ENCODE peak calls at places on chromosomes 12 and 14, in five cellular contexts. One of them, this sample, is unnamed.

GRCh38 chr12:24198070-24198469 is 248.6 kb upstream of the SOX5 start:
- DNase-seq in NCI-H345: no peak
- DNase-seq in left ventricle myocardium inferior: no peak
- DNase-seq in fibroblast of the conjunctiva: no peak
- DNase-seq in HT-29: no peak
- DNase-seq in this sample: no peak

GRCh38 chr12:15534322-15534721 is 212.0 kb downstream of the PTPRO start:
- DNase-seq in HT-29: no peak
- DNase-seq in NCI-H345: no peak
- DNase-seq in fibroblast of the conjunctiva: no peak
- DNase-seq in left ventricle myocardium inferior: no peak
- DNase-seq in this sample: no peak

GRCh38 chr12:12612403-12612802 is 727 bp downstream of the CREBL2 start:
- DNase-seq in fibroblast of the conjunctiva: no peak
- DNase-seq in HT-29: peak; percentile 38
- DNase-seq in left ventricle myocardium inferior: no peak
- DNase-seq in NCI-H345: peak; percentile 20
- DNase-seq in this sample: no peak

GRCh38 chr12:116594325-116595038 is 35.3 kb downstream of the MAP1LC3B2 start:
- DNase-seq in HT-29: no peak
- DNase-seq in NCI-H345: no peak
- DNase-seq in left ventricle myocardium inferior: peak; percentile 49
- DNase-seq in fibroblast of the conjunctiva: no peak
- DNase-seq in this sample: no peak

GRCh38 chr12:55955800-55956508 is 9.9 kb downstream of the PMEL start:
- DNase-seq in fibroblast of the conjunctiva: no peak
- DNase-seq in left ventricle myocardium inferior: no peak
- DNase-seq in NCI-H345: no peak
- DNase-seq in HT-29: peak; percentile 87
- DNase-seq in this sample: peak; percentile 20

GRCh38 chr12:79933580-79934264 is 1.2 kb downstream of the PPP1R12A start:
- DNase-seq in fibroblast of the conjunctiva: no peak
- DNase-seq in NCI-H345: peak; percentile 22
- DNase-seq in left ventricle myocardium inferior: no peak
- DNase-seq in HT-29: peak; percentile 52
- DNase-seq in this sample: no peak

GRCh38 chr14:77613207-77613606 is 3.2 kb downstream of the SPTLC2 start:
- DNase-seq in HT-29: no peak
- DNase-seq in NCI-H345: peak; percentile 18
- DNase-seq in fibroblast of the conjunctiva: no peak
- DNase-seq in left ventricle myocardium inferior: no peak
- DNase-seq in this sample: no peak

GRCh38 chr14:90795744-90796143 is 20.5 kb downstream of the TTC7B start:
- DNase-seq in HT-29: no peak
- DNase-seq in left ventricle myocardium inferior: no peak
- DNase-seq in NCI-H345: no peak
- DNase-seq in fibroblast of the conjunctiva: peak; percentile 43
- DNase-seq in this sample: peak; percentile 33

GRCh38 chr12:5525783-5526367 is 94.0 kb downstream of the NTF3 start:
- DNase-seq in NCI-H345: no peak
- DNase-seq in HT-29: no peak
- DNase-seq in left ventricle myocardium inferior: no peak
- DNase-seq in fibroblast of the conjunctiva: no peak
- DNase-seq in this sample: no peak

GRCh38 chr12:13205809-13206559 is 9.5 kb downstream of the EMP1 start:
- DNase-seq in fibroblast of the conjunctiva: peak; percentile 88
- DNase-seq in left ventricle myocardium inferior: no peak
- DNase-seq in HT-29: no peak
- DNase-seq in NCI-H345: no peak
- DNase-seq in this sample: peak; percentile 92

GRCh38 chr14:106372870-106373657 is 846.7 kb downstream of the TMEM121 start:
- DNase-seq in HT-29: peak; percentile 53
- DNase-seq in left ventricle myocardium inferior: peak; percentile 21
- DNase-seq in NCI-H345: peak; percentile 69
- DNase-seq in fibroblast of the conjunctiva: no peak
- DNase-seq in this sample: no peak

GRCh38 chr12:2285462-2285861 is 232.7 kb downstream of the CACNA1C start:
- DNase-seq in fibroblast of the conjunctiva: no peak
- DNase-seq in HT-29: no peak
- DNase-seq in left ventricle myocardium inferior: no peak
- DNase-seq in NCI-H345: no peak
- DNase-seq in this sample: no peak

GRCh38 chr12:72264548-72265175 is 7.5 kb upstream of the TRHDE start:
- DNase-seq in fibroblast of the conjunctiva: no peak
- DNase-seq in left ventricle myocardium inferior: no peak
- DNase-seq in NCI-H345: peak; percentile 5
- DNase-seq in HT-29: peak; percentile 42
- DNase-seq in this sample: no peak

GRCh38 chr12:131618303-131618658 is 92.6 kb upstream of the SFSWAP start:
- DNase-seq in HT-29: no peak
- DNase-seq in NCI-H345: no peak
- DNase-seq in fibroblast of the conjunctiva: no peak
- DNase-seq in left ventricle myocardium inferior: no peak
- DNase-seq in this sample: no peak

GRCh38 chr12:99695050-99695449 is 47.5 kb downstream of the GARIN6 start:
- DNase-seq in NCI-H345: no peak
- DNase-seq in HT-29: no peak
- DNase-seq in fibroblast of the conjunctiva: no peak
- DNase-seq in left ventricle myocardium inferior: no peak
- DNase-seq in this sample: no peak

GRCh38 chr14:53306267-53306721 is 153.2 kb upstream of the DDHD1 start:
- DNase-seq in NCI-H345: peak; percentile 51
- DNase-seq in fibroblast of the conjunctiva: peak; percentile 56
- DNase-seq in left ventricle myocardium inferior: peak; percentile 56
- DNase-seq in HT-29: peak; percentile 45
- DNase-seq in this sample: no peak

GRCh38 chr14:69137456-69138188 is 15.3 kb downstream of the DCAF5 start:
- DNase-seq in NCI-H345: no peak
- DNase-seq in HT-29: no peak
- DNase-seq in fibroblast of the conjunctiva: no peak
- DNase-seq in left ventricle myocardium inferior: no peak
- DNase-seq in this sample: no peak

GRCh38 chr14:52455291-52456088 is 96.8 kb downstream of the TXNDC16 start:
- DNase-seq in NCI-H345: no peak
- DNase-seq in left ventricle myocardium inferior: no peak
- DNase-seq in fibroblast of the conjunctiva: no peak
- DNase-seq in HT-29: no peak
- DNase-seq in this sample: no peak

GRCh38 chr12:51480978-51481377 is 56.3 kb downstream of the SLC4A8 start:
- DNase-seq in NCI-H345: no peak
- DNase-seq in HT-29: no peak
- DNase-seq in fibroblast of the conjunctiva: no peak
- DNase-seq in left ventricle myocardium inferior: no peak
- DNase-seq in this sample: no peak

GRCh38 chr12:70985850-70986249 is 65.3 kb upstream of the PTPRR start:
- DNase-seq in HT-29: no peak
- DNase-seq in left ventricle myocardium inferior: no peak
- DNase-seq in fibroblast of the conjunctiva: peak; percentile 87
- DNase-seq in NCI-H345: no peak
- DNase-seq in this sample: no peak

GRCh38 chr14:53620325-53620716 is 336.3 kb downstream of the BMP4 start:
- DNase-seq in fibroblast of the conjunctiva: no peak
- DNase-seq in left ventricle myocardium inferior: no peak
- DNase-seq in NCI-H345: no peak
- DNase-seq in HT-29: no peak
- DNase-seq in this sample: no peak

This sample was measured in amniotic stem cell.